ENCODE peak calls at places on chromosomes 12 and 14, in six cellular contexts. I, R, G, P, K and E are unnamed samples.

GRCh38 chr14:92690171-92691011 is 58.0 kb downstream of the LGMN start:
- DNase-seq in K (no peak), G (peak; percentile 59), I (no peak), R (peak; percentile 69), P (no peak), E (peak; percentile 63)

GRCh38 chr14:45699451-45699850 is 446.4 kb upstream of the MIS18BP1 start:
- DNase-seq in G (no peak), I (no peak), K (no peak), R (peak; percentile 5), P (no peak), E (no peak)

GRCh38 chr14:55272922-55273321 is 1.7 kb downstream of the FBXO34 start:
- DNase-seq in R (no peak), G (no peak), K (no peak), I (no peak), P (no peak), E (no peak)

GRCh38 chr14:42994001-42994736 is 1387.5 kb downstream of the LRFN5 start:
- DNase-seq in I (no peak), K (no peak), R (no peak), P (no peak), G (peak; percentile 79), E (no peak)

GRCh38 chr14:99320621-99321235 is 48.7 kb upstream of the BCL11B start:
- DNase-seq in I (no peak), P (no peak), G (no peak), K (no peak), R (no peak), E (no peak)

GRCh38 chr12:19410211-19410610 is 29.1 kb upstream of the AEBP2 start:
- DNase-seq in P (no peak), G (no peak), I (no peak), K (no peak), R (no peak), E (no peak)

GRCh38 chr12:130989391-130989790 is 35.7 kb downstream of the ADGRD1 start:
- DNase-seq in G (no peak), K (no peak), I (no peak), R (no peak), P (no peak), E (no peak)

GRCh38 chr14:81192594-81192993 is 28.2 kb downstream of the GTF2A1 start:
- DNase-seq in P (peak; percentile 5), R (no peak), I (no peak), K (no peak), G (no peak), E (no peak)

GRCh38 chr12:102573237-102573636 is 92.9 kb upstream of the IGF1 start:
- DNase-seq in I (no peak), R (no peak), G (no peak), P (no peak), K (no peak), E (no peak)

GRCh38 chr12:130331146-130331545 is 6.5 kb upstream of the PIWIL1 start:
- DNase-seq in R (no peak), K (no peak), G (no peak), I (no peak), P (no peak), E (no peak)

GRCh38 chr12:87930652-87931051 is 98.5 kb downstream of the C12orf50 start:
- DNase-seq in K (no peak), G (no peak), P (no peak), I (no peak), R (no peak), E (no peak)

GRCh38 chr14:91229743-91230200 is 14.7 kb downstream of the GPR68 start:
- DNase-seq in K (no peak), R (no peak), G (peak; percentile 61), P (peak; percentile 53), I (no peak), E (peak; percentile 86)

GRCh38 chr12:57330989-57331388 is 80.0 kb upstream of the STAC3 start:
- DNase-seq in P (no peak), G (no peak), I (no peak), K (no peak), R (no peak), E (no peak)

GRCh38 chr12:34399631-34400422 is 377.5 kb downstream of the ALG10 start:
- DNase-seq in P (no peak), I (no peak), K (peak; percentile 2), R (no peak), G (no peak), E (peak; percentile 0)

GRCh38 chr12:121799175-121799841 is 4.5 kb upstream of the SETD1B start:
- DNase-seq in R (peak; percentile 84), I (no peak), P (peak; percentile 56), G (peak; percentile 85), K (peak; percentile 82), E (peak; percentile 81)

GRCh38 chr12:113136128-113136989 is 798 bp upstream of the RASAL1 start:
- DNase-seq in K (no peak), R (no peak), G (no peak), I (no peak), P (peak; percentile 39), E (no peak)

GRCh38 chr14:64209428-64210165 is 84.6 kb downstream of the ESR2 start:
- DNase-seq in P (no peak), G (peak; percentile 71), R (no peak), I (no peak), K (peak; percentile 56), E (peak; percentile 31)

GRCh38 chr14:96243785-96244184 is 12.2 kb upstream of the BDKRB1 start:
- DNase-seq in G (peak; percentile 48), K (no peak), P (no peak), I (no peak), R (no peak), E (no peak)

GRCh38 chr12:59383426-59383822 is 212.4 kb upstream of the SLC16A7 start:
- DNase-seq in I (no peak), P (no peak), R (no peak), K (no peak), G (peak; percentile 64), E (no peak)

GRCh38 chr14:56797003-56797568 is 13.2 kb downstream of the OTX2 start:
- DNase-seq in I (no peak), G (no peak), K (no peak), R (no peak), P (no peak), E (no peak)

GRCh38 chr12:4483885-4484823 is 38.5 kb upstream of the FGF6 start:
- DNase-seq in K (no peak), R (no peak), G (no peak), P (no peak), I (no peak), E (no peak)

GRCh38 chr14:64636208-64636979 is 67.8 kb upstream of the PLEKHG3 start:
- DNase-seq in I (peak; percentile 77), G (peak; percentile 67), P (peak; percentile 64), K (peak; percentile 73), R (peak; percentile 77), E (peak; percentile 79)

GRCh38 chr12:85759217-85759616 is 77.0 kb downstream of the RASSF9 start:
- DNase-seq in I (no peak), G (no peak), R (no peak), P (no peak), K (no peak), E (no peak)
- TF ChIP-seq CTCF in I (no peak), G (no peak), R (no peak), P (no peak), K (no peak), E (no peak)

GRCh38 chr12:3263939-3264699 is 186.9 kb downstream of the TSPAN9 start:
- DNase-seq in K (no peak), I (no peak), P (no peak), R (no peak), G (no peak), E (no peak)
- TF ChIP-seq CTCF in K (no peak), I (no peak), P (no peak), R (no peak), G (no peak), E (no peak)

GRCh38 chr12:74051848-74052247 is 485.8 kb upstream of the ATXN7L3B start:
- DNase-seq in P (no peak), G (no peak), I (no peak), R (no peak), K (no peak), E (no peak)
- TF ChIP-seq CTCF in P (no peak), G (no peak), I (no peak), R (no peak), K (no peak), E (no peak)

GRCh38 chr12:124853781-124854636 is 9.7 kb downstream of the SCARB1 start:
- DNase-seq in K (no peak), I (no peak), R (no peak), P (no peak), G (no peak), E (no peak)

GRCh38 chr12:124851344-124851743 is 12.3 kb downstream of the SCARB1 start:
- DNase-seq in K (no peak), I (no peak), G (no peak), R (no peak), P (no peak), E (no peak)

GRCh38 chr12:124852911-124853441 is 10.7 kb downstream of the SCARB1 start:
- DNase-seq in P (no peak), K (no peak), G (no peak), R (no peak), I (no peak), E (no peak)

GRCh38 chr12:124854637-124855184 is 9.0 kb downstream of the SCARB1 start:
- DNase-seq in I (no peak), R (no peak), P (no peak), G (no peak), K (no peak), E (no peak)

GRCh38 chr12:124852329-124852831 is 11.3 kb downstream of the SCARB1 start:
- DNase-seq in R (no peak), K (peak; percentile 52), G (no peak), P (no peak), I (no peak), E (no peak)
- TF ChIP-seq CTCF in R (no peak), K (no peak), G (no peak), P (no peak), I (no peak), E (no peak)

GRCh38 chr12:613996-614726 is 49.1 kb downstream of the NINJ2 start:
- DNase-seq in R (peak; percentile 34), K (no peak), G (no peak), I (no peak), P (peak; percentile 21), E (peak; percentile 60)
- TF ChIP-seq CTCF in R (peak; percentile 7), K (no peak), G (no peak), I (peak; percentile 41), P (peak; percentile 60), E (peak; percentile 31)

GRCh38 chr12:95731519-95731958 is 59.0 kb downstream of the NTN4 start:
- DNase-seq in K (no peak), I (no peak), G (no peak), R (no peak), P (no peak), E (peak; percentile 23)

GRCh38 chr12:95738024-95738611 is 52.4 kb downstream of the NTN4 start:
- DNase-seq in K (no peak), R (no peak), I (no peak), G (no peak), P (no peak), E (no peak)

GRCh38 chr12:95736631-95737030 is 53.9 kb downstream of the NTN4 start:
- DNase-seq in P (no peak), I (no peak), G (peak; percentile 47), K (peak; percentile 62), R (no peak), E (no peak)

GRCh38 chr12:95730457-95730856 is 60.1 kb downstream of the NTN4 start:
- DNase-seq in P (no peak), I (no peak), R (no peak), G (no peak), K (no peak), E (no peak)

GRCh38 chr12:95733156-95733825 is 57.3 kb downstream of the NTN4 start:
- DNase-seq in P (no peak), R (no peak), I (no peak), K (no peak), G (peak; percentile 95), E (no peak)
- TF ChIP-seq CTCF in P (no peak), R (no peak), I (no peak), K (no peak), G (no peak), E (no peak)